ENCODE peak calls at places on chromosomes 7 and 10, in seven cellular contexts. One of them, this sample, is unnamed. For H3K4me1, the result is how much of the 10 kb centered on the place peaks cover.

GRCh38 chr10:89214766-89215165 is 7.6 kb upstream of the CH25H start:
- DNase-seq in mesendoderm: no peak
- DNase-seq in IMR-90: no peak
- DNase-seq in mesenchymal stem cell: no peak
- DNase-seq in neuronal stem cell: no peak
- DNase-seq in H9: no peak
- DNase-seq in H1: no peak
- DNase-seq in this sample: no peak

GRCh38 chr7:116588641-116589594 is 64.1 kb downstream of the CAV1 start:
- DNase-seq in mesendoderm: peak
- DNase-seq in IMR-90: peak
- DNase-seq in mesenchymal stem cell: peak
- DNase-seq in neuronal stem cell: peak
- DNase-seq in H9: no peak
- DNase-seq in H1: no peak
- DNase-seq in this sample: peak

GRCh38 chr7:106521115-106521514 is 139.8 kb downstream of the CCDC71L start:
- DNase-seq in mesendoderm: peak
- DNase-seq in IMR-90: no peak
- DNase-seq in mesenchymal stem cell: no peak
- DNase-seq in neuronal stem cell: no peak
- DNase-seq in H9: peak
- DNase-seq in H1: no peak
- DNase-seq in this sample: no peak

GRCh38 chr10:114911801-114912479 is 26.1 kb upstream of the TRUB1 start:
- DNase-seq in mesendoderm: no peak
- DNase-seq in IMR-90: no peak
- DNase-seq in mesenchymal stem cell: no peak
- DNase-seq in neuronal stem cell: no peak
- DNase-seq in H9: no peak
- DNase-seq in H1: no peak
- DNase-seq in this sample: no peak

GRCh38 chr7:5679741-5680473 is 101.6 kb downstream of the RNF216 start:
- DNase-seq in mesendoderm: no peak
- DNase-seq in IMR-90: no peak
- DNase-seq in mesenchymal stem cell: no peak
- DNase-seq in neuronal stem cell: no peak
- DNase-seq in H9: no peak
- DNase-seq in H1: no peak
- DNase-seq in this sample: peak

GRCh38 chr10:88071814-88072380 is 208.5 kb downstream of the PTEN start:
- DNase-seq in mesendoderm: no peak
- DNase-seq in IMR-90: no peak
- DNase-seq in mesenchymal stem cell: no peak
- DNase-seq in neuronal stem cell: no peak
- DNase-seq in H9: no peak
- DNase-seq in H1: no peak
- DNase-seq in this sample: no peak

GRCh38 chr7:155166673-155167370 is 96.7 kb downstream of the HTR5A start:
- DNase-seq in mesendoderm: no peak
- DNase-seq in IMR-90: peak
- DNase-seq in mesenchymal stem cell: peak
- DNase-seq in neuronal stem cell: no peak
- DNase-seq in H9: no peak
- DNase-seq in H1: no peak
- DNase-seq in this sample: peak

GRCh38 chr7:24718431-24718831 is 38.8 kb downstream of the GSDME start:
- DNase-seq in mesendoderm: no peak
- DNase-seq in IMR-90: no peak
- DNase-seq in mesenchymal stem cell: no peak
- DNase-seq in neuronal stem cell: no peak
- DNase-seq in H9: no peak
- DNase-seq in H1: no peak
- DNase-seq in this sample: no peak

GRCh38 chr10:103968441-103969391 is 1.8 kb downstream of the SLK start:
- DNase-seq in mesendoderm: no peak
- DNase-seq in IMR-90: peak
- DNase-seq in mesenchymal stem cell: peak
- DNase-seq in neuronal stem cell: no peak
- DNase-seq in H9: no peak
- DNase-seq in H1: no peak
- DNase-seq in this sample: peak

GRCh38 chr7:742791-743190 is 15.7 kb upstream of the PRKAR1B start:
- DNase-seq in mesendoderm: no peak
- DNase-seq in IMR-90: no peak
- DNase-seq in mesenchymal stem cell: no peak
- DNase-seq in neuronal stem cell: no peak
- DNase-seq in H9: no peak
- DNase-seq in H1: no peak
- DNase-seq in this sample: no peak

GRCh38 chr7:29955799-29956476 is 33.7 kb downstream of the SCRN1 start:
- DNase-seq in mesendoderm: no peak
- DNase-seq in IMR-90: no peak
- DNase-seq in mesenchymal stem cell: no peak
- DNase-seq in neuronal stem cell: no peak
- DNase-seq in H9: no peak
- DNase-seq in H1: no peak
- DNase-seq in this sample: no peak

GRCh38 chr7:151776876-151777510 is 99.9 kb downstream of the PRKAG2 start:
- DNase-seq in mesendoderm: no peak
- DNase-seq in IMR-90: no peak
- DNase-seq in mesenchymal stem cell: no peak
- DNase-seq in neuronal stem cell: no peak
- DNase-seq in H9: no peak
- DNase-seq in H1: no peak
- DNase-seq in this sample: no peak

GRCh38 chr10:78427497-78428031 is 393.9 kb downstream of the RPS24 start:
- DNase-seq in mesendoderm: no peak
- DNase-seq in IMR-90: no peak
- DNase-seq in mesenchymal stem cell: no peak
- DNase-seq in neuronal stem cell: no peak
- DNase-seq in H9: no peak
- DNase-seq in H1: no peak
- DNase-seq in this sample: no peak

GRCh38 chr10:79191951-79192676 is 123.3 kb downstream of the ZMIZ1 start:
- DNase-seq in mesendoderm: no peak
- DNase-seq in IMR-90: no peak
- DNase-seq in mesenchymal stem cell: no peak
- DNase-seq in neuronal stem cell: no peak
- DNase-seq in H9: no peak
- DNase-seq in H1: no peak
- DNase-seq in this sample: no peak

GRCh38 chr10:11595395-11595692 is 16.1 kb downstream of the USP6NL start:
- DNase-seq in mesendoderm: peak
- DNase-seq in IMR-90: peak
- DNase-seq in mesenchymal stem cell: peak
- DNase-seq in neuronal stem cell: no peak
- DNase-seq in H9: no peak
- DNase-seq in H1: no peak
- DNase-seq in this sample: peak

GRCh38 chr7:2807846-2808772 is 36.0 kb downstream of the GNA12 start:
- DNase-seq in mesendoderm: no peak
- DNase-seq in IMR-90: peak
- DNase-seq in mesenchymal stem cell: peak
- DNase-seq in neuronal stem cell: no peak
- DNase-seq in H9: no peak
- DNase-seq in H1: no peak
- DNase-seq in this sample: peak

GRCh38 chr7:1550005-1550845 is 5.8 kb downstream of the TMEM184A start:
- DNase-seq in mesendoderm: no peak
- DNase-seq in IMR-90: no peak
- DNase-seq in mesenchymal stem cell: peak
- DNase-seq in neuronal stem cell: no peak
- DNase-seq in H9: no peak
- DNase-seq in H1: no peak
- DNase-seq in this sample: no peak

GRCh38 chr10:122855745-122856144 is 10.1 kb upstream of the CUZD1 start:
- DNase-seq in mesendoderm: peak
- DNase-seq in IMR-90: peak
- DNase-seq in mesenchymal stem cell: no peak
- DNase-seq in neuronal stem cell: no peak
- DNase-seq in H9: no peak
- DNase-seq in H1: no peak
- DNase-seq in this sample: no peak

GRCh38 chr10:122856902-122857301 is 11.2 kb upstream of the CUZD1 start:
- DNase-seq in mesendoderm: no peak
- DNase-seq in IMR-90: peak
- DNase-seq in mesenchymal stem cell: no peak
- DNase-seq in neuronal stem cell: no peak
- DNase-seq in H9: no peak
- DNase-seq in H1: no peak
- DNase-seq in this sample: no peak

GRCh38 chr10:122861724-122862161 is 16.1 kb upstream of the CUZD1 start:
- DNase-seq in mesendoderm: no peak
- DNase-seq in IMR-90: peak
- DNase-seq in mesenchymal stem cell: peak
- DNase-seq in neuronal stem cell: no peak
- DNase-seq in H9: no peak
- DNase-seq in H1: no peak
- DNase-seq in this sample: peak

GRCh38 chr10:122863216-122863615 is 16.2 kb downstream of the FAM24B start:
- DNase-seq in mesendoderm: no peak
- DNase-seq in IMR-90: no peak
- DNase-seq in mesenchymal stem cell: no peak
- DNase-seq in neuronal stem cell: no peak
- DNase-seq in H9: no peak
- DNase-seq in H1: no peak
- DNase-seq in this sample: no peak

DNA sequence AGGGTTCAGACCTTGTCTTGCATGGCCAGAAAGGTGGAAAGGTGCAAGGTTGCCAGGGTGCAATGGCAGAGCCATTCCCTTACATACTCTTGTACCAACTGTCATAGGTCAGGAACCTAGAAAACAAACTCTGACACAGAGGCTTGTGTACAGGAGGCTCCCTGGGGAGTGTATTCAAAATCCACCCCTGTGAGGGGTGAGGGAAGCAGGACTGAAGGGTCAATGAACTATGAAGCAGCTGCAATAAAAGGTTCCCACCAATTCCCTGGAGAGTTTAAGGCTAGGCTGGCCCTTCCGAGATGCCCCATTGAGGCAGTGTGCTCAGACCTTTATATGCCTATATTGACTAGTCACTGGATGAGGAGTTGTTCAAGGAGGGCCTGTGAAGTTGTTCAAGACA is 13.9 kb upstream of the CUZD1 start:
- DNase-seq in mesendoderm: no peak
- DNase-seq in IMR-90: no peak
- DNase-seq in mesenchymal stem cell: no peak
- DNase-seq in neuronal stem cell: no peak
- DNase-seq in H9: no peak
- DNase-seq in H1: no peak
- DNase-seq in this sample: no peak
- H3K23ac ChIP-seq in mesendoderm: no peak
- H3K23ac ChIP-seq in IMR-90: no peak
- H3K23ac ChIP-seq in mesenchymal stem cell: no peak
- H3K23ac ChIP-seq in neuronal stem cell: no peak
- H3K23ac ChIP-seq in H9: no peak
- H3K23ac ChIP-seq in H1: no peak
- H3K23ac ChIP-seq in this sample: no peak

GRCh38 chr10:14652067-14652466 is 122.6 kb downstream of the FAM107B start:
- DNase-seq in mesendoderm: peak
- DNase-seq in IMR-90: peak
- DNase-seq in mesenchymal stem cell: peak
- DNase-seq in neuronal stem cell: no peak
- DNase-seq in H9: no peak
- DNase-seq in H1: no peak
- DNase-seq in this sample: no peak

GRCh38 chr10:14649739-14650138 is 125.0 kb downstream of the FAM107B start:
- DNase-seq in mesendoderm: no peak
- DNase-seq in IMR-90: no peak
- DNase-seq in mesenchymal stem cell: no peak
- DNase-seq in neuronal stem cell: no peak
- DNase-seq in H9: no peak
- DNase-seq in H1: no peak
- DNase-seq in this sample: peak

GRCh38 chr10:14648936-14649335 is 125.8 kb downstream of the FAM107B start:
- DNase-seq in mesendoderm: no peak
- DNase-seq in IMR-90: no peak
- DNase-seq in mesenchymal stem cell: no peak
- DNase-seq in neuronal stem cell: no peak
- DNase-seq in H9: no peak
- DNase-seq in H1: no peak
- DNase-seq in this sample: no peak

GRCh38 chr10:14645239-14645960 is 129.3 kb downstream of the FAM107B start:
- DNase-seq in mesendoderm: no peak
- DNase-seq in IMR-90: no peak
- DNase-seq in mesenchymal stem cell: no peak
- DNase-seq in neuronal stem cell: no peak
- DNase-seq in H9: no peak
- DNase-seq in H1: no peak
- DNase-seq in this sample: no peak

GRCh38 chr10:14648042-14648765 is 126.5 kb downstream of the FAM107B start:
- DNase-seq in mesendoderm: peak
- DNase-seq in IMR-90: peak
- DNase-seq in mesenchymal stem cell: peak
- DNase-seq in neuronal stem cell: peak
- DNase-seq in H9: peak
- DNase-seq in H1: no peak
- DNase-seq in this sample: peak
- H3K4me1 ChIP-seq in mesendoderm: under half
- H3K4me1 ChIP-seq in IMR-90: under half
- H3K4me1 ChIP-seq in mesenchymal stem cell: under half
- H3K4me1 ChIP-seq in neuronal stem cell: under half
- H3K4me1 ChIP-seq in H9: under half
- H3K4me1 ChIP-seq in H1: under half
- H3K4me1 ChIP-seq in this sample: under half

DNA sequence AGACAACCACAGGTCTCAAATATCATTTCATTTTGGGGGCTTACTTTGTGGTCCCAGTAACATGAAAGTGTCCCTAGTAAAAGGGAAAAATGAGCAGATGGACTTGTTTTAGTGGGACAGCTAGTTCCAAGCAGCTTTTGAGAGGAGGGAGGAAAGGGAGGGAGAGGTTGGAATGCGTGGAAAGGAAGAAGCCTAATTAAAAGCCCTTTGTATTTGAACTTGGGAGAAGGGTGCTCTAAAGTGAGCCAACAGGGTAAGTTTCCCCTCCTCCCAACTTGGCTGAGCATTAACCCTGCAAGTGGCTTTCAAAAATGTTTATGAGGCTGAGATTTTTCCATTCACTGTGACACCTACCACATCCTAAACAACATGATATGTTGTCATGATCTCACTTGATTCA is 38.8 kb upstream of the LYZL1 start:
- DNase-seq in mesendoderm: no peak
- DNase-seq in IMR-90: no peak
- DNase-seq in mesenchymal stem cell: no peak
- DNase-seq in neuronal stem cell: no peak
- DNase-seq in H9: no peak
- DNase-seq in H1: no peak
- DNase-seq in this sample: no peak
- H3K23ac ChIP-seq in mesendoderm: no peak
- H3K23ac ChIP-seq in IMR-90: no peak
- H3K23ac ChIP-seq in mesenchymal stem cell: no peak
- H3K23ac ChIP-seq in neuronal stem cell: no peak
- H3K23ac ChIP-seq in H9: no peak
- H3K23ac ChIP-seq in H1: no peak
- H3K23ac ChIP-seq in this sample: no peak

DNA sequence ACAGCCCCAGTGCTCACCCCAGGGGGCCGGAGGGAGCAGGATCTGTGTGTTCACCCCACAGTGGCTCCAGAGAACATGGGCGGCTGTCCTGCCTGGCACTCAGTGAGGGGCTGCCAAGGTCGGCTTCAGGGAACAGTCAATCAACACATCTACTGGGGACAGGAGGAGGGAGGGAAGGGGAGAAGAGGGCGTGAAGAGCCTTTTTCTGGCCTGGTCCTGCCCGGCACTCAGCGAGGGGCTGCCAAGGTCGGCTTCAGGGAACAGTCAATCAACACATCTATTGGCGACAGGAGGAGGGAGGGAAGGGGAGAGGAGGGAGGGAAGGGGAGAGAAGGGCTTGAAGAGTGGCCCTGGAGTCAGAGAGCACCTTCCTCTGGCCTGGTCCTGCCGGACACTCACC is 184.9 kb downstream of the ADARB2 start:
- DNase-seq in mesendoderm: no peak
- DNase-seq in IMR-90: no peak
- DNase-seq in mesenchymal stem cell: no peak
- DNase-seq in neuronal stem cell: no peak
- DNase-seq in H9: no peak
- DNase-seq in H1: no peak
- DNase-seq in this sample: no peak
- H3K4me1 ChIP-seq in mesendoderm: under half
- H3K4me1 ChIP-seq in IMR-90: under half
- H3K4me1 ChIP-seq in mesenchymal stem cell: under half
- H3K4me1 ChIP-seq in neuronal stem cell: under half
- H3K4me1 ChIP-seq in H9: under half
- H3K4me1 ChIP-seq in H1: under half
- H3K4me1 ChIP-seq in this sample: under half